ENCODE peak calls at places on chromosomes 5 and 9, in six cellular contexts. P, L, O, Z, F and A are unnamed samples.

GRCh38 chr9:26159575-26160392 is 481.5 kb upstream of the TUSC1 start:
- DNase-seq in O (no peak), Z (no peak), L (no peak), F (no peak), P (no peak), A (no peak)

GRCh38 chr5:10289353-10289752 is 18.3 kb downstream of the CMBL start:
- DNase-seq in F (no peak), L (no peak), O (no peak), P (peak; percentile 67), Z (no peak), A (no peak)

GRCh38 chr9:4937436-4937835 is 47.6 kb upstream of the JAK2 start:
- DNase-seq in L (no peak), F (no peak), Z (no peak), O (no peak), P (no peak), A (no peak)

GRCh38 chr9:126805546-126806262 is 864 bp downstream of the ZBTB43 start:
- DNase-seq in F (peak; percentile 47), P (peak; percentile 69), Z (no peak), O (no peak), L (peak; percentile 82), A (peak; percentile 47)

GRCh38 chr9:126591083-126591482 is 22.6 kb upstream of the LMX1B start:
- DNase-seq in P (no peak), O (no peak), F (no peak), Z (no peak), L (peak; percentile 68), A (no peak)

GRCh38 chr9:26746357-26747072 is 146.1 kb downstream of the CAAP1 start:
- DNase-seq in O (no peak), L (peak; percentile 24), P (no peak), Z (no peak), F (peak; percentile 1), A (no peak)

GRCh38 chr9:93897075-93897970 is 57.8 kb downstream of the BARX1 start:
- DNase-seq in P (peak; percentile 22), L (no peak), F (peak; percentile 7), O (peak; percentile 5), Z (no peak), A (peak; percentile 7)

GRCh38 chr5:97046270-97046982 is 96.0 kb downstream of the LIX1 start:
- DNase-seq in F (no peak), P (no peak), L (no peak), O (no peak), Z (no peak), A (no peak)

GRCh38 chr5:657570-657969 is 35.6 kb downstream of the TPPP start:
- DNase-seq in O (no peak), F (no peak), L (peak; percentile 98), Z (no peak), P (no peak), A (no peak)

GRCh38 chr9:130078547-130078946 is 24.8 kb downstream of the GPR107 start:
- DNase-seq in O (no peak), Z (no peak), P (no peak), F (no peak), L (no peak), A (no peak)

GRCh38 chr9:121321039-121321503 is 49.0 kb downstream of the STOM start:
- DNase-seq in Z (no peak), F (no peak), P (no peak), O (no peak), L (no peak), A (no peak)

GRCh38 chr9:72839140-72839539 is 113.7 kb downstream of the ALDH1A1 start:
- DNase-seq in F (no peak), O (no peak), P (no peak), L (no peak), Z (no peak), A (no peak)

GRCh38 chr9:127853312-127854168 is 918 bp downstream of the ENG start:
- DNase-seq in O (no peak), P (no peak), F (no peak), L (no peak), Z (no peak), A (no peak)

GRCh38 chr5:147017621-147018020 is 139.1 kb upstream of the PPP2R2B start:
- DNase-seq in P (no peak), Z (no peak), F (no peak), O (no peak), L (no peak), A (no peak)

GRCh38 chr9:90855208-90856000 is 53.8 kb downstream of the SYK start:
- DNase-seq in Z (no peak), L (no peak), F (no peak), P (no peak), O (no peak), A (no peak)

GRCh38 chr9:16613605-16614004 is 256.9 kb downstream of the BNC2 start:
- DNase-seq in O (no peak), Z (no peak), F (no peak), P (no peak), L (no peak), A (no peak)

GRCh38 chr5:30502277-30502676 is 691.2 kb upstream of the CDH6 start:
- DNase-seq in F (no peak), P (no peak), L (peak; percentile 10), O (no peak), Z (no peak), A (no peak)

GRCh38 chr5:81785311-81785710 is 34.4 kb upstream of the SSBP2 start:
- DNase-seq in O (no peak), L (no peak), F (no peak), Z (no peak), P (no peak), A (no peak)

GRCh38 chr5:134438268-134438622 is 26.6 kb upstream of the CDKN2AIPNL start:
- DNase-seq in O (no peak), L (no peak), F (no peak), Z (no peak), P (no peak), A (no peak)

GRCh38 chr5:134438641-134439621 is 27.2 kb upstream of the CDKN2AIPNL start:
- DNase-seq in F (no peak), O (peak; percentile 89), Z (peak; percentile 78), P (peak; percentile 38), L (peak; percentile 51), A (no peak)

GRCh38 chr5:134437340-134438267 is 25.9 kb upstream of the CDKN2AIPNL start:
- DNase-seq in O (no peak), F (no peak), P (no peak), Z (no peak), L (no peak), A (no peak)

GRCh38 chr5:134435525-134435924 is 23.8 kb upstream of the CDKN2AIPNL start:
- DNase-seq in Z (no peak), O (no peak), L (peak; percentile 35), P (no peak), F (no peak), A (no peak)

GRCh38 chr5:134436523-134437339 is 25.1 kb upstream of the CDKN2AIPNL start:
- DNase-seq in Z (peak; percentile 24), L (peak; percentile 70), P (peak; percentile 80), O (peak; percentile 54), F (peak; percentile 36), A (peak; percentile 47)
- TF ChIP-seq POLR2A in Z (no peak), L (no peak), P (no peak), O (no peak), F (no peak), A (no peak)

DNA sequence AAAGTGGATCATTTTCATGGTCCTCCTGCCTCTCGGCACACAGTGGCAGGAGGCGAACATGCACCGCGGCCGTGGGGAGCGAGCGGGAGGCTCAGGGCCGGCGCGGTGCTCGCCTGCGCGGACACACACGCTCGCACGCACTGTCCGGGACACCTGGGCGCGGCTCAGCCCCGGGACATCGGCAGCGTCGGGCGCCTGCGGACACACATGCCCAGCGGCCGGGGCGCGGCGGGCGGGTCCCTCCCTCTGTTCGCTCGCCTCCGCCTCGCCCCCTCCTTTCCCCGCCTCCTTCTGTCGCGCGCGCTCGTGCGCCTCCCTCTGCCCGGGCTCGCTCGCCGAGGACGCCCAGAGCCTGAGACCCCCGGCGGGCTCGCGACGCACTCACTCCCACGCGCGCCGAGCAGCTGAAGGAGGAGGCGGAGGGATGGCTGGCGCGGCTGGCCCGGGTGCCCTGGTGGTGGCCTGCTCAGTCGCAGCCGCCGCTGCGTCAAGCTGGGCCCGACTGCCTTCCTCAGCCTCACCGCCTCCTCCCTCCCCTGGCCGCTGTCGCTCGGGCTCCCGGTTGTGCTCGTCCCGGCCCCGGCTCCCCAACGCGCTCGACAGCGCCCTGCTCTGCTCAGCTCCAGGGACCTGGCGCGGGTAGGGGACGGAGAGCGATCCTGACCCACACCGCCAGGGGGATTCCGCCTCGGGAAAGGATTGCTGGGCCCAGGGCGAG is at the start of gene FRMD3:
- DNase-seq in F (peak; percentile 33), O (peak; percentile 66), Z (peak; percentile 53), P (peak; percentile 88), L (peak; percentile 84), A (peak; percentile 30)
- TF ChIP-seq POLR2A in F (no peak), O (no peak), Z (no peak), P (no peak), L (peak; percentile 67), A (no peak)

DNA sequence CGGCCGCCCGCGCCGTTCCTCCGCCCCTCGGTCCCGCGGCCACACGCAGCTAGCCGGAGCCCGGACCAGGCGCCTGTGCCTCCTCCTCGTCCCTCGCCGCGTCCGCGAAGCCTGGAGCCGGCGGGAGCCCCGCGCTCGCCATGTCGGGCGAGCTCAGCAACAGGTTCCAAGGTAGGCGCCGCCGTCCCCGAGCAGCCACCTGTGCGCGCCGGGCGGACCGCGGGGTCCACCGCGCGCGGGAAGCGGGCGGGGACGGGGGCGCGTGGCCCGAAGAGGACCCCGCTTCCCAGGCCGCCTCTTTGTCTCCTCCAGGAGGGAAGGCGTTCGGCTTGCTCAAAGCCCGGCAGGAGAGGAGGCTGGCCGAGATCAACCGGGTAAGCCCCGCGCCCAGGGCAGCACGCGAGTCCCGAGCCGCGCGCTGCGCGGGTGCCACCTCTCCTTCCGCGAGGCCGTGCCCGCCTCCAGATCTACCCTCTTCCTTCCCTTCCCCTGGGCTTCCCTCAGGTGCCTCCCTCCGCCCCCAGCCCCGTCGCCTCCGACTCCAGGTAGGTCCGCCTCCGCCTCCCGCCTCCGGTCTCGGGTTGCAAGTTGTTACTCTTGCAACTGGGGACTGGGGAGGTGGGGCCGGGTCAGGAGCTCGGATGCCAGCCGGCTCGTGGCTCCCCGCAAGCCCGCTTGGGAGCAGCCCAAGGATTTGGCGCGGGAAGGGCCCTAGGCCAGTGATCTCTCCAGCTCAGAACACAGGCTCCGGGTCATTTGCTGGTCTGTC is at the start of gene AIF1L:
- DNase-seq in F (no peak), P (peak; percentile 46), O (no peak), L (no peak), Z (no peak), A (peak; percentile 43)
- TF ChIP-seq POLR2A in F (no peak), P (no peak), O (no peak), L (no peak), Z (no peak), A (no peak)

GRCh38 chr9:128860937-128861336 is 20.8 kb downstream of the KYAT1 start:
- DNase-seq in L (no peak), F (no peak), O (no peak), Z (no peak), P (no peak), A (no peak)

GRCh38 chr9:128862401-128862851 is 19.3 kb downstream of the KYAT1 start:
- DNase-seq in F (no peak), L (no peak), O (no peak), Z (no peak), P (peak; percentile 90), A (no peak)

GRCh38 chr9:128861501-128861900 is 20.2 kb downstream of the KYAT1 start:
- DNase-seq in Z (no peak), P (no peak), O (no peak), F (no peak), L (no peak), A (no peak)

DNA sequence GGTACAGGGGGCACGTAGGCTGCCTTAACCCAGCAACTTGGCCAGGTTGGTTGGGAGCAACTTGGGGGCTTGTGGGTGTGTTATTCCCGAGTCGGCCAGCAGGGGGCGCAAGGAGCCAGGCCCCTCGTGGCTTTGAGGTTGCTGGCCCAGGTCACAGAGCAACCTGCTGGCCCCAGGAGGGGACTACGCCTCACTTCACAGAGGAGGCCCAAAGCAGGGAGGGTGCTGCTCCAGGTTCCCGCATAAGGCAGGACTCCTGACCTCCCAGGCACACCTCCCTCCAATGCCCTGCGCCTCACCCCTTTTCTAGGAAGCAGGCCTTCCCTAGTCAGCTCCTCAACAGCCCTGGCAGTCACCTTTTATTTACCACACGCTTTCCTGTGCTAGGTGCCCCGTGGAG is 18.1 kb downstream of the KYAT1 start:
- DNase-seq in P (peak; percentile 80), O (peak; percentile 77), L (peak; percentile 81), Z (peak; percentile 64), F (peak; percentile 73), A (peak; percentile 76)
- TF ChIP-seq POLR2A in P (no peak), O (no peak), L (no peak), Z (no peak), F (no peak), A (no peak)